ENCODE peak calls at places on chromosomes 3 and 15, in eight cellular contexts. P is T-helper 1 cell; D is A549; O is psoas muscle; R is MCF 10A; A is cardiac fibroblast; S is fibroblast of the conjunctiva; V is effector memory CD8-positive, alpha-beta T cell. W is an unnamed sample.

GRCh38 chr15:82750831-82751181 is 41.1 kb upstream of the AP3B2 start:
- DNase-seq in P (no peak), D (peak), O (peak), R (no peak), A (peak), S (no peak), V (peak), W (peak)

GRCh38 chr15:75229191-75230015 is 27.7 kb downstream of the C15orf39 start:
- DNase-seq in P (no peak), D (no peak), O (peak), R (no peak), A (peak), S (no peak), V (no peak), W (no peak)

GRCh38 chr15:32803631-32804030 is 85.8 kb downstream of the GREM1 start:
- DNase-seq in P (no peak), D (no peak), O (no peak), R (no peak), A (no peak), S (no peak), V (no peak), W (no peak)

GRCh38 chr15:58117619-58118018 is 20.6 kb upstream of the AQP9 start:
- DNase-seq in P (no peak), D (no peak), O (no peak), R (no peak), A (no peak), S (no peak), V (no peak), W (no peak)

GRCh38 chr15:98671060-98672008 is 23.0 kb downstream of the IGF1R start:
- DNase-seq in P (no peak), D (no peak), O (no peak), R (peak), A (peak), S (no peak), V (no peak), W (no peak)

GRCh38 chr3:18194431-18194830 is 230.7 kb downstream of the SATB1 start:
- DNase-seq in P (no peak), D (no peak), O (no peak), R (peak), A (peak), S (peak), V (no peak), W (no peak)

GRCh38 chr3:50714953-50715352 is 40.2 kb downstream of the DOCK3 start:
- DNase-seq in P (no peak), D (no peak), O (no peak), R (peak), A (peak), S (no peak), V (no peak), W (no peak)

GRCh38 chr3:76065975-76066374 is 280.6 kb upstream of the ZNF717 start:
- DNase-seq in P (no peak), D (no peak), O (no peak), R (peak), A (no peak), S (no peak), V (no peak), W (no peak)

GRCh38 chr3:191499307-191500125 is 38.6 kb downstream of the PYDC2 start:
- DNase-seq in P (no peak), D (no peak), O (peak), R (peak), A (peak), S (peak), V (no peak), W (peak)

GRCh38 chr15:27638950-27639349 is 460.2 kb downstream of the OCA2 start:
- DNase-seq in P (no peak), D (no peak), O (no peak), R (no peak), A (no peak), S (no peak), V (no peak), W (no peak)

GRCh38 chr3:171860830-171861535 is 17.8 kb downstream of the TMEM212 start:
- DNase-seq in P (no peak), D (no peak), O (no peak), R (no peak), A (peak), S (peak), V (no peak), W (no peak)

W was measured in COLO829.